ENCODE peak calls at places on chromosomes 2 and 18, in seven cellular contexts. L is CD8-positive, alpha-beta T cell; G is foreskin keratinocyte; O is HCT116; U is endodermal cell; Q is kidney; K is stomach. N is an unnamed sample.
A peak's percentile ranks its signal among the peaks of the same experiment; 100 is the strongest.

GRCh38 chr2:184611221-184612085 is 13.1 kb downstream of the ZNF804A start:
- DNase-seq in L (no peak), G (no peak), O (peak; percentile 19), U (no peak), Q (no peak), K (no peak), N (peak; percentile 29)

GRCh38 chr2:127191331-127192219 is 28.5 kb downstream of the CYP27C1 start:
- DNase-seq in L (no peak), G (no peak), O (no peak), U (no peak), Q (no peak), K (no peak), N (no peak)

GRCh38 chr2:10343658-10344057 is 41.0 kb downstream of the HPCAL1 start:
- DNase-seq in L (no peak), G (no peak), O (no peak), U (no peak), Q (no peak), K (no peak), N (no peak)

GRCh38 chr18:79520473-79521390 is 125.0 kb downstream of the NFATC1 start:
- DNase-seq in L (no peak), G (no peak), O (no peak), U (peak; percentile 8), Q (no peak), K (no peak), N (no peak)

GRCh38 chr2:46993501-46993900 is 77.9 kb upstream of the MCFD2 start:
- DNase-seq in L (no peak), G (no peak), O (no peak), U (no peak), Q (no peak), K (no peak), N (no peak)

GRCh38 chr18:79476918-79477685 is 81.4 kb downstream of the NFATC1 start:
- DNase-seq in L (no peak), G (no peak), O (no peak), U (no peak), Q (peak; percentile 18), K (no peak), N (no peak)

GRCh38 chr2:78699696-78700095 is 325.8 kb upstream of the REG3G start:
- DNase-seq in L (no peak), G (no peak), O (no peak), U (no peak), Q (no peak), K (no peak), N (no peak)

GRCh38 chr2:95270541-95271081 is 3.6 kb upstream of the PROM2 start:
- DNase-seq in L (no peak), G (no peak), O (no peak), U (peak; percentile 22), Q (peak; percentile 53), K (peak; percentile 21), N (no peak)

GRCh38 chr2:233844064-233844807 is 10.1 kb downstream of the HJURP start:
- DNase-seq in L (no peak), G (no peak), O (no peak), U (no peak), Q (no peak), K (peak; percentile 18), N (no peak)

GRCh38 chr2:113175101-113175628 is 1.4 kb downstream of the PSD4 start:
- DNase-seq in L (peak; percentile 41), G (no peak), O (no peak), U (no peak), Q (peak; percentile 65), K (peak; percentile 48), N (no peak)

GRCh38 chr2:223941579-223942277 is 3.4 kb downstream of the WDFY1 start:
- DNase-seq in L (no peak), G (peak; percentile 74), O (no peak), U (no peak), Q (no peak), K (no peak), N (peak; percentile 76)

GRCh38 chr2:152505495-152505906 is 170.5 kb downstream of the FMNL2 start:
- DNase-seq in L (no peak), G (no peak), O (no peak), U (no peak), Q (no peak), K (no peak), N (peak; percentile 75)

GRCh38 chr2:234203135-234203984 is 152.9 kb downstream of the SPP2 start:
- DNase-seq in L (no peak), G (peak; percentile 98), O (peak; percentile 97), U (no peak), Q (no peak), K (no peak), N (peak; percentile 91)

GRCh38 chr2:5373200-5373599 is 319.0 kb upstream of the SOX11 start:
- DNase-seq in L (no peak), G (no peak), O (no peak), U (peak; percentile 92), Q (no peak), K (no peak), N (peak; percentile 16)

GRCh38 chr2:240105982-240106381 is 30.1 kb downstream of the COPS9 start:
- DNase-seq in L (no peak), G (no peak), O (no peak), U (no peak), Q (peak; percentile 32), K (no peak), N (no peak)

GRCh38 chr18:21459706-21460286 is 140.7 kb downstream of the ESCO1 start:
- DNase-seq in L (no peak), G (no peak), O (no peak), U (no peak), Q (no peak), K (no peak), N (no peak)
- H3K27ac ChIP-seq in L (no peak overlapping the region), G (no peak overlapping the region), O (no peak overlapping the region), U (no peak overlapping the region), Q (no peak overlapping the region), K (no peak overlapping the region), N (no peak overlapping the region)

DNA sequence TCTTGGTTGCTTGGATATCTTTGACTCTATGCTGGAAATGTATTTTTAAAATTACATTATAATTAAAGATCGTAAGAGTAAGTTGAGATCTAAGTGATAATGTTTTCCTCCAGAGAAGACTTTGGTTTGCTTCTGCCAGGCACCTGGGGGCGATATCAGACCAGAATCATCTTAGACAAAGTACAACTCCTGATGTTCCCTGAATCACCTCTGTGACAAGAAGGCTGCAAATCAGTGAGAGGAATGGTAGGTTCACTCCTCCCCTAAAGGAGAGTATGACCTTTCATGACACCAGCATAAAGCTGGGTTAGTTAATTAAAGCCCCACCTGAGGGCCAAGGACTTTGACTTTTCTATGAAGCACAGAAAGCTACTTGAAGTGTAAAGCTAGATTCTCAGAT is 114.4 kb upstream of the DTNA start:
- DNase-seq in L (no peak), G (no peak), O (peak; percentile 28), U (peak; percentile 76), Q (no peak), K (no peak), N (peak; percentile 11)
- TF ChIP-seq CTCF in L (no peak), G (peak; percentile 45), O (peak; percentile 41), U (peak; percentile 72), Q (no peak), K (no peak), N (peak; percentile 63)

GRCh38 chr2:101735166-101735533 is 37.6 kb downstream of the MAP4K4 start:
- DNase-seq in L (no peak), G (no peak), O (no peak), U (no peak), Q (no peak), K (no peak), N (no peak)
- H3K27ac ChIP-seq in L (no peak overlapping the region), G (no peak overlapping the region), O (no peak overlapping the region), U (no peak overlapping the region), Q (no peak overlapping the region), K (no peak overlapping the region), N (no peak overlapping the region)

GRCh38 chr2:23293756-23294155 is 91.2 kb upstream of the KLHL29 start:
- DNase-seq in L (no peak), G (no peak), O (no peak), U (no peak), Q (no peak), K (no peak), N (no peak)

GRCh38 chr2:23291274-23291673 is 93.7 kb upstream of the KLHL29 start:
- DNase-seq in L (no peak), G (no peak), O (no peak), U (no peak), Q (no peak), K (no peak), N (no peak)

GRCh38 chr2:23293063-23293462 is 91.9 kb upstream of the KLHL29 start:
- DNase-seq in L (no peak), G (no peak), O (no peak), U (no peak), Q (no peak), K (no peak), N (peak; percentile 18)

GRCh38 chr2:23292024-23292423 is 93.0 kb upstream of the KLHL29 start:
- DNase-seq in L (no peak), G (no peak), O (no peak), U (no peak), Q (no peak), K (no peak), N (no peak)

GRCh38 chr2:23294238-23294637 is 90.7 kb upstream of the KLHL29 start:
- DNase-seq in L (no peak), G (no peak), O (no peak), U (peak; percentile 60), Q (no peak), K (no peak), N (no peak)
- TF ChIP-seq CTCF in L (no peak), G (no peak), O (peak; percentile 30), U (peak; percentile 61), Q (no peak), K (no peak), N (no peak)

GRCh38 chr18:59571953-59572352 is 125.3 kb downstream of the CCBE1 start:
- DNase-seq in L (no peak), G (no peak), O (no peak), U (no peak), Q (no peak), K (no peak), N (no peak)
- H3K27ac ChIP-seq in L (no peak overlapping the region), G (no peak overlapping the region), O (no peak overlapping the region), U (no peak overlapping the region), Q (no peak overlapping the region), K (no peak overlapping the region), N (no peak overlapping the region)

GRCh38 chr2:64228126-64228678 is 84.0 kb upstream of the PELI1 start:
- DNase-seq in L (peak; percentile 22), G (peak; percentile 40), O (peak; percentile 15), U (peak; percentile 95), Q (peak; percentile 93), K (peak; percentile 75), N (peak; percentile 46)
- TF ChIP-seq CTCF in L (no peak), G (no peak), O (no peak), U (no peak), Q (peak; percentile 15), K (no peak), N (peak; percentile 31)

DNA sequence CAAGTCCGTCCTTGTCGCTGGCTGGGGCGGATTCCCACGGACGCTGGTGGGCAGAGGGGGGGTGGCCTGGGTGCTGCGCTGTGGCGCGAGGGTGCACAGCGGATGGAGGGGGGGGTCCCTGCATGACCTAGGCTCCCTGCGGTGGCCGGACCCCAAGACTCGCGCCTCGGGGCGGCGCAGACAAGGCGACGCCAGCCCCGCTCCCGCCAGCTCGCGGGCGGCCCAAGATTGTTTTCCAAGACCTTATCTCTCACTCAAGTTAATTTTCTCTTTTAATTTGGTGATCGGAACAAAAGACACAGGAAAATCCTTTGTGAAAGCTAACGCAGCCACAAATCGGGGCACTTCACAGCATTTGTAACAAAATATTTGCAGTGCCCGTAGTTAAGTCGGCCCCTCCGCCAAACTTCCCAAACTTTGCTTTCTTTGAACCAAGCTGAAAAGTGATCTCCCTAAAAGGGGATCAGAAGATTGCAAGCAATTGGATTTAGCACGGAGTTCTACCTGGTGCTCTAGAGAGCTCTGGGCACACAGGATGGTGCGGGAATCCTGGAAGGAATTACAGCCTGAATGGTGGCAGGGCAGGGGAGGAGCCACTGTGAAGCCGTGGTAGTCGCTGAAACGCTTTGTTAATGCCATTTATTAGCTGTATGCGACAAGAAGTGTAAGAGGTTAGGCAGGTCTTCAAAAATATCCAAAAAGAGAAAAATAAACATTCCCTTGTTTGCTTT is 4.8 kb upstream of the ID2 start:
- DNase-seq in L (no peak), G (no peak), O (no peak), U (peak; percentile 76), Q (no peak), K (no peak), N (no peak)
- H3K27ac ChIP-seq in L (no peak overlapping the region), G (no peak overlapping the region), O (peak overlapping the region; percentile 97), U (peak overlapping the region; percentile 99), Q (peak overlapping the region; percentile 97), K (peak overlapping the region; percentile 98), N (no peak overlapping the region)